ENCODE peak calls at places on chromosomes 12 and 14, in five cellular contexts. Z is colonic mucosa, O is cardiac muscle cell, A is IMR-90, J is HCT116. X is an unnamed sample.

GRCh38 chr12:71602745-71603577 is 60.7 kb downstream of the ZFC3H1 start:
- DNase-seq in Z (no peak), O (no peak), A (no peak), J (no peak), X (no peak)

GRCh38 chr12:94560416-94561221 is 89.7 kb downstream of the TMCC3 start:
- DNase-seq in A (peak; percentile 53), Z (peak; percentile 64), O (no peak), J (peak; percentile 35), X (no peak)

GRCh38 chr12:113436993-113437728 is 15.0 kb downstream of the SDSL start:
- DNase-seq in A (no peak), J (no peak), O (no peak), Z (no peak), X (no peak)

GRCh38 chr14:103880334-103880985 is 33.1 kb upstream of the PPP1R13B start:
- DNase-seq in J (no peak), O (no peak), A (peak; percentile 51), Z (peak; percentile 79), X (peak; percentile 32)

GRCh38 chr12:122423258-122424165 is 1.0 kb upstream of the CLIP1 start:
- DNase-seq in Z (peak; percentile 46), A (peak; percentile 62), J (peak; percentile 50), O (peak; percentile 48), X (no peak)

GRCh38 chr12:108955225-108955835 is 65.5 kb downstream of the SVOP start:
- DNase-seq in J (no peak), O (peak; percentile 5), A (no peak), Z (no peak), X (no peak)

GRCh38 chr14:73460691-73461127 is 2.4 kb upstream of the NUMB start:
- DNase-seq in Z (no peak), J (no peak), O (no peak), A (peak; percentile 77), X (no peak)

GRCh38 chr12:65638324-65638723 is 186.0 kb upstream of the HMGA2 start:
- DNase-seq in Z (no peak), O (no peak), J (no peak), A (no peak), X (no peak)

GRCh38 chr12:130978785-130979184 is 25.1 kb downstream of the ADGRD1 start:
- DNase-seq in J (no peak), A (no peak), Z (no peak), O (no peak), X (no peak)

GRCh38 chr14:105470163-105470811 is 4.3 kb upstream of the CRIP2 start:
- DNase-seq in O (no peak), Z (no peak), A (no peak), J (no peak), X (no peak)
- H3K4me1 ChIP-seq in O (peaks cover 71% of the 10 kb centered on the region), Z (peaks cover 7% of the 10 kb centered on the region), A (peaks cover 2% of the 10 kb centered on the region), J (peaks cover 32% of the 10 kb centered on the region), X (peaks cover 31% of the 10 kb centered on the region)

GRCh38 chr14:31170411-31170810 is 37.2 kb downstream of the HECTD1 start:
- DNase-seq in A (peak; percentile 58), J (no peak), Z (no peak), O (no peak), X (no peak)
- H3K36me3 ChIP-seq in A (peaks cover 39% of the 10 kb centered on the region), J (peaks cover 36% of the 10 kb centered on the region), Z (peaks cover 18% of the 10 kb centered on the region), O (peaks cover 78% of the 10 kb centered on the region), X (peaks cover 21% of the 10 kb centered on the region)

DNA sequence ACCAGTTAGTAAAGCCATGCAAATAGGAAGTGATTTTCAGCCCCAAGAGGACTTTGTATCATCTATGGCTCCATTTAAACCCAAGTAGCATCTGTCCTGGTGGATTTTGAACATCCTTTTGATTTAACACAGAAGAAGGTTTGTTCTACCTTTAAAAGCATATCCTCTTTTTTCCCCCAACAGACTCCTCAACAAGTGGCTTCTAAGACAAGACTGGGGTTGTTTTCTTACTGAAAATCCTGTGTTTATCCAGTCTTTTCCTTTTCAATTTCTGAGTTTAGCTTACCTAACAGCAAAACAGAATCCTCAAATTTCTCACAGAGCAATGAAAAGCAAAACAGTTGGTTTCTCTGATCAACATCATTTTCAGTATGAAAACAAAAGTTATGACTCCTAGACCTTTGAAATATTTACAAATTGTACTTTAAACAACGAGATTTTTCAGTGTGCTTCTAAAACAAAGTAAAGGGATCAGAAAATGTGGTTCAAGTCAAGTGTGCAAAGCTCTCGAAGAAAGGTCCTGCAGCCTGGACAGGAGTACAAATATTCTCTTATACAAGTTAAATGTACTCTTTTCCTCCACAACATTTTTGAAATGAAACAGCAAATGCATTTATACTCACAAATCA is 2.8 kb downstream of the PHLDA1 start:
- DNase-seq in J (no peak), O (no peak), A (no peak), Z (no peak), X (no peak)
- H3K4me3 ChIP-seq in J (peak overlapping the region; percentile 75), O (peak overlapping the region; percentile 82), A (peak overlapping the region; percentile 98), Z (peak overlapping the region; percentile 61), X (peak overlapping the region; percentile 95)

GRCh38 chr12:128833418-128833817 is 9.7 kb upstream of the SLC15A4 start:
- DNase-seq in A (no peak), J (no peak), Z (no peak), O (no peak), X (no peak)
- H3K4me1 ChIP-seq in A (no peaks in the 10 kb centered on the region), J (no peaks in the 10 kb centered on the region), Z (no peaks in the 10 kb centered on the region), O (no peaks in the 10 kb centered on the region), X (no peaks in the 10 kb centered on the region)

GRCh38 chr12:49028666-49029275 is 10.2 kb upstream of the PRKAG1 start:
- DNase-seq in A (no peak), O (no peak), J (no peak), Z (no peak), X (no peak)
- H3K36me3 ChIP-seq in A (peaks cover 84% of the 10 kb centered on the region), O (peaks cover 66% of the 10 kb centered on the region), J (peaks cover 40% of the 10 kb centered on the region), Z (peaks cover 21% of the 10 kb centered on the region), X (peaks cover 80% of the 10 kb centered on the region)

X was measured in thoracic aorta.